ENCODE peak calls at places on chromosomes 2 and 18, in seven cellular contexts. E is neural progenitor cell, Q is tibial nerve, K is upper lobe of right lung, B is coronary artery, A is pancreas, S is hepatocyte. T is an unnamed sample.

GRCh38 chr2:196586511-196586991 is 53.0 kb upstream of the CCDC150 start:
- DNase-seq in B (no peak), E (no peak), Q (no peak), A (no peak), S (no peak), K (no peak), T (no peak)

GRCh38 chr2:186309901-186310300 is 176.2 kb upstream of the ZC3H15 start:
- DNase-seq in S (peak), K (no peak), B (no peak), E (no peak), A (no peak), Q (no peak), T (no peak)

GRCh38 chr2:165795011-165795410 is 964 bp upstream of the GALNT3 start:
- DNase-seq in K (no peak), A (no peak), Q (no peak), B (no peak), E (no peak), S (no peak), T (no peak)

GRCh38 chr18:30970201-30970816 is 72.2 kb downstream of the DSC3 start:
- DNase-seq in B (no peak), A (no peak), E (peak), S (peak), K (no peak), Q (no peak), T (no peak)

GRCh38 chr2:95374451-95374915 is 28.0 kb upstream of the FAHD2A start:
- DNase-seq in S (no peak), Q (peak), E (no peak), K (peak), A (no peak), B (peak), T (no peak)

GRCh38 chr2:195477996-195478382 is 179.0 kb upstream of the SLC39A10 start:
- DNase-seq in E (no peak), K (no peak), A (no peak), Q (no peak), B (no peak), S (no peak), T (no peak)

GRCh38 chr2:149928026-149928425 is 340.5 kb upstream of the MMADHC start:
- DNase-seq in S (no peak), E (no peak), A (no peak), K (no peak), B (no peak), Q (no peak), T (no peak)

GRCh38 chr2:205169453-205169852 is 512.8 kb upstream of the NRP2 start:
- DNase-seq in B (no peak), S (no peak), E (no peak), A (no peak), K (no peak), Q (no peak), T (no peak)

GRCh38 chr2:48204750-48205136 is 298.4 kb upstream of the FBXO11 start:
- DNase-seq in Q (no peak), S (no peak), B (no peak), E (no peak), A (no peak), K (no peak), T (no peak)

GRCh38 chr2:85308951-85309555 is 18.7 kb downstream of the TGOLN2 start:
- DNase-seq in E (no peak), K (peak), S (no peak), A (no peak), B (no peak), Q (no peak), T (peak)

GRCh38 chr2:18272148-18272494 is 288.3 kb downstream of the RDH14 start:
- DNase-seq in Q (no peak), S (no peak), B (no peak), A (peak), K (no peak), E (no peak), T (no peak)

GRCh38 chr2:227411320-227411989 is 23.7 kb upstream of the SCYGR1 start:
- DNase-seq in B (no peak), A (no peak), S (no peak), Q (no peak), E (no peak), K (no peak), T (no peak)

GRCh38 chr2:195559431-195559914 is 97.6 kb upstream of the SLC39A10 start:
- DNase-seq in E (no peak), Q (no peak), A (no peak), K (no peak), B (no peak), S (no peak), T (no peak)

GRCh38 chr18:63949068-63949737 is at the start of gene HMSD:
- DNase-seq in K (peak), E (peak), B (peak), A (peak), S (peak), Q (peak), T (peak)

GRCh38 chr18:29361843-29362242 is 1184.9 kb upstream of the CDH2 start:
- DNase-seq in K (no peak), S (peak), B (no peak), E (peak), A (no peak), Q (no peak), T (no peak)

GRCh38 chr2:53512071-53512841 is 255.3 kb upstream of the CHAC2 start:
- DNase-seq in K (no peak), S (no peak), E (no peak), Q (no peak), B (no peak), A (no peak), T (no peak)

GRCh38 chr2:41698787-41699422 is 348.9 kb upstream of the PKDCC start:
- DNase-seq in K (peak), E (peak), A (no peak), B (no peak), Q (no peak), S (peak), T (no peak)

GRCh38 chr2:86186431-86186830 is 8.8 kb downstream of the IMMT start:
- DNase-seq in A (no peak), E (no peak), B (no peak), K (no peak), S (no peak), Q (no peak), T (no peak)

GRCh38 chr2:88450925-88451575 is 1.4 kb downstream of the FOXI3 start:
- DNase-seq in B (no peak), Q (no peak), S (no peak), E (no peak), K (peak), A (no peak), T (no peak)

GRCh38 chr2:53397085-53397484 is 370.5 kb upstream of the CHAC2 start:
- DNase-seq in Q (no peak), B (no peak), K (no peak), A (no peak), E (no peak), S (no peak), T (no peak)

GRCh38 chr2:134668821-134669220 is 50.0 kb downstream of the TMEM163 start:
- DNase-seq in S (no peak), E (no peak), K (peak), Q (no peak), A (no peak), B (peak), T (no peak)

GRCh38 chr18:35005963-35006577 is 35.1 kb upstream of the MAPRE2 start:
- DNase-seq in E (peak), B (no peak), Q (no peak), S (peak), K (no peak), A (no peak), T (no peak)

DNA sequence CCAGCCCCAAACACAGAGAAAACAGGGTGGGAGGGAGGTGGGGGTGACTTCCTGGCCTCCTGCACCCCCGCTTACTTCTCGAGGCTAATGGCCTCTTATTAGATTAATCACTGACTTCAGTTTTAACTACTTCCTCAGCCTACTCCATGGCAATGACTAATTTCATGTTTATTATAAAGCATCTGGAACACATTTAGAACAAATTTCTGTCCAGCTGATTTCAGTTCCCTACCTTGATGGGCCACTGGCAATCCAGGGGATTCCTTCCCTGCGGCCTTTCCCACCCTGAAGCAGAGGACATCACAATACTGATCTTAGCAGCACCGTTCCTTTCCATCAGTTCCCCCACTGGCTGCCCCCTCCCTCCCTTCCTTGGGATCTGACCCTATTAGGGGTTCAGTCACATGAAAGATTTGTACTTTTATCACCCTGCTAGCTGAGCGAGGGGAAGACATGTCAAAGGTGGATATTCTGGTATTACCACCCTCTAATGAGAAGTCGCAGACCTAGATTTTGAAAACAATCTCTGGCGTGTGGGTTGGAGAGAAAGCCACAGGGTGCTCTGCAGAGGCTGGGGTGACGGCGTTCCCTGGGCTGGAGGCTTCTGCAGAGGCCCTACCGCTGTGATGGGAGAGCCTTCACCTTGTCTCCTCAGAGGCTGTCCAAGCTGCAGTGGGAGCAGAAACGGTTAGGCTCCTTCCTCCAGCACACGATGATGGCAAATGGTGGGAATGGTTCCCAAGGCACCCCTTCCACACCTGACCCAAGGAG is 67.7 kb downstream of the KIAA2012 start:
- DNase-seq in E (no peak), S (no peak), B (no peak), K (no peak), A (no peak), Q (no peak), T (no peak)
- H3K27ac ChIP-seq in E (no peak), S (no peak), B (no peak), K (no peak), A (no peak), Q (no peak), T (no peak)

DNA sequence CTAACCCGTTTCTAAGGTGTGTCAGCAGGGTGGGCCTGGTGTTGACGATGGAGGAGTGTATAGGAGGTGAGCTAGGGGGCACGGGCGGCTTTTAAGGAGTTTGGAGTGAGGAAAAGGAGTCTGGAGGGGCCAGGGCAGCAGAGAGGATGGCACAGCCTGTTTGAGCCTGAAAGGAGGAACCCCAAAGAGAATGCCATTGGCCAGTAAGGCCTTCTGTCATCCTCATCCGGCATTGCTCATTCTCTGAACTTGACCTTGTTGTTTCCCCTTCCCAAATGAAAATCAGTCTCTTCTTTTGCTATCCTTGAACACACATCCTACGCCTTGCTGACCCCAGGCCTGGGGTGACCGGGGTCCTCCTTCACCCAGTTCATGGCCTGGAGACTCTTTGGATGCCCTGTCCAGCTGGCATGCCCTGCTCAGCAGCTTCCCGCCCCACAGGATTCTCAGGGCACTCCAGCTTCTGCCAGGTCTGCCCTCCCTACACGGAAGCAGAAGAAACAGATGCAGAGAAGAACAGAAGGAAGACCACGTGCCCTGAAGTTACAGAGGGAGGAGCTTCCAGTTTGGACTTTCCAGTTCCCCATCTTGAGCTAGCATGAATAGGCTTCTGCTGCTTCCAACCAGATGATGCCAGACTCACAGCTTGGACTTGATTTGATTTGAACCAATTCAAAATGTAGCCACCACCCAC is 20.5 kb upstream of the KIF3C start:
- DNase-seq in K (no peak), B (no peak), S (no peak), E (no peak), A (no peak), Q (no peak), T (no peak)
- H3K27ac ChIP-seq in K (peak), B (no peak), S (no peak), E (no peak), A (peak), Q (peak), T (peak)

DNA sequence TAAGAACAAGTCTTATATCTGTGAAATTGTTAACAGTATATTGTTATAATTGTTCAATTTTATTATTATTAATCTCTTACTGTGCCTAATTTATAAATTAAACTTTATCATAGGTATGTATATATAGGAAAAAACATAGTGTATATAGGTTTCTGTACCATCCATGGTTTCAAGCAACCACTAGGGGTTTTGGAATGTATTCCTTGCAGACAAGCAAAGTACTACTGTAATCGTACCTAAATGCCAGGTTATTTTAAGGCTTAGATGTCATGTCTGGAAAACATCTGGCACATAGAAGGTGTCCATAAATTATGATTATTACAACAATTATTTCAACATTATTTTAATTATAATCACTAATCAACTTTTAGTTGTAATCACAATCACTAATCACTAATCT is 8.4 kb downstream of the ITSN2 start:
- DNase-seq in S (no peak), Q (no peak), E (no peak), K (no peak), A (no peak), B (no peak), T (no peak)
- H3K27ac ChIP-seq in S (no peak), Q (no peak), E (no peak), K (no peak), A (no peak), B (no peak), T (no peak)

DNA sequence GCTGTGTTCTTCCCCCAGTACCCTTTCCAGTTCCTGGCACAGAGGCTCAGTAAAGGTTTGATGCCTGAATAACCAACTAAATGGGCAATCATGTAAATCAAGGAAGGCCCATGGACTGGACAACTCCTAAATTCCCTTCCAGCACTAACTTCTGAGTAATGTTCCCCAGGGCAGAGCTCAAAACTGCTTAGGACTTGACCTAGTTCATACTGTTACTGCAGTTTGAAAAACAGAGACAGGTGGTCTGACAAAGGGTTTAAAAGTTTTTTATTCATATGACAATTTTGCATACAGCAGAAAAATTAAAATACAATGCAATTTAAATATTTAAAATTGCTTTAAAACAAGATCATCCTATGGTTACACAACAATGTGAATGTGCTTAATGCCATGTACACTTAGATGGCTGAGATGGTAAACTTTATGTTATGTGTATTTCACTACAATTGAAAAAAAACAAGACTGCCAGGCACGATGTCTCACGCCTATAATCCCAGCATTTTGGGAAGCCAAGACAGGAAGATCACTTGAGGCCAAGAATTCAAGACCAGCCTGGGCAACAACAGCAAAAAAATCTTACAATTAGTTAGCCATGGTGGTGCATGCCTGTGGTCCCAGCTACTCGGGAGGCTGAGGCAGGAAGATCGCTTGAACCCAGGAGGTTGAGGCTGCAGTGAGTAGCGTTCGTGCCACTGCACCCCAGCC is 26.3 kb downstream of the PCBP1 start:
- DNase-seq in Q (no peak), E (no peak), S (no peak), B (no peak), K (no peak), A (peak), T (no peak)
- H3K27ac ChIP-seq in Q (peak), E (no peak), S (peak), B (no peak), K (no peak), A (no peak), T (no peak)

GRCh38 chr2:218020281-218020680 is 17.5 kb upstream of the TNS1 start:
- DNase-seq in S (no peak), B (no peak), Q (no peak), E (no peak), A (peak), K (peak), T (no peak)

GRCh38 chr2:218021536-218022071 is 18.8 kb upstream of the TNS1 start:
- DNase-seq in Q (no peak), K (peak), E (no peak), S (no peak), B (peak), A (peak), T (no peak)

GRCh38 chr2:218019411-218020060 is 16.7 kb upstream of the TNS1 start:
- DNase-seq in Q (no peak), B (peak), A (peak), K (peak), E (no peak), S (no peak), T (no peak)

GRCh38 chr2:218022131-218022850 is 19.5 kb upstream of the TNS1 start:
- DNase-seq in A (peak), E (peak), S (no peak), Q (peak), K (peak), B (peak), T (no peak)

DNA sequence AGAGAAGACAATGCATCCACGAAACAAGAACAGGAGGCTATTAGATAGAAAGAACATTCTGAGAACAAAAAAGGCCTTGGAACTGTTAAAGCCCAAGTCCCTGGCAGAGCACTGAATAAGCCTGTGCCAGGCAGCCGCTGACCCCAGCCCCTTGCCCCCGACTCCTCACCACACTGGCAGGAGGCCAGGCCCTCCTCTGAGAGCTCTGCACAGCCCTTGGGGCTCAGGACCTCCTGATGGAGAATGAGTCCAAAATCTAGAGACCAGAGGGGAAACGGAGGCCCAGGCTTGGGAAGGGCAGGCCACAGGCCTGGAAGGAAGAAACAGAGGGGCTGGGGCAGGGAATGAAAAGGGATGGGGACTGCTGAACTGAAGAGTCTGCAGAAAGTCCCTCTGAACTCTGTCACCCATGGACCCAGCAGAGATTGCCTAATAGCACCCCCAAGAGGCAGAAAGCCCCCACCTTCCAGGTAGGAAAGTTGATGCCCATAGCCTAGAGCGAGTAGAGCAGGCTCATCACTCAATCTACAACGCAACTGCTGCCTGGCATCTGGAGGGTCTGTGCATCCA is 18.3 kb upstream of the TNS1 start:
- DNase-seq in Q (no peak), B (peak), S (no peak), A (peak), E (no peak), K (peak), T (no peak)
- H3K27ac ChIP-seq in Q (no peak), B (peak), S (no peak), A (no peak), E (no peak), K (no peak), T (no peak)

GRCh38 chr2:108787209-108787558 is 613 bp downstream of the CCDC138 start:
- DNase-seq in E (no peak), B (no peak), A (no peak), Q (no peak), S (no peak), K (no peak), T (no peak)
- H3K27ac ChIP-seq in E (no peak), B (peak), A (peak), Q (peak), S (peak), K (peak), T (peak)

GRCh38 chr2:68762665-68763064 is 28.1 kb downstream of the ARHGAP25 start:
- DNase-seq in K (no peak), B (no peak), Q (no peak), E (no peak), A (no peak), S (no peak), T (no peak)
- H3K27ac ChIP-seq in K (peak), B (no peak), Q (peak), E (no peak), A (no peak), S (peak), T (no peak)

DNA sequence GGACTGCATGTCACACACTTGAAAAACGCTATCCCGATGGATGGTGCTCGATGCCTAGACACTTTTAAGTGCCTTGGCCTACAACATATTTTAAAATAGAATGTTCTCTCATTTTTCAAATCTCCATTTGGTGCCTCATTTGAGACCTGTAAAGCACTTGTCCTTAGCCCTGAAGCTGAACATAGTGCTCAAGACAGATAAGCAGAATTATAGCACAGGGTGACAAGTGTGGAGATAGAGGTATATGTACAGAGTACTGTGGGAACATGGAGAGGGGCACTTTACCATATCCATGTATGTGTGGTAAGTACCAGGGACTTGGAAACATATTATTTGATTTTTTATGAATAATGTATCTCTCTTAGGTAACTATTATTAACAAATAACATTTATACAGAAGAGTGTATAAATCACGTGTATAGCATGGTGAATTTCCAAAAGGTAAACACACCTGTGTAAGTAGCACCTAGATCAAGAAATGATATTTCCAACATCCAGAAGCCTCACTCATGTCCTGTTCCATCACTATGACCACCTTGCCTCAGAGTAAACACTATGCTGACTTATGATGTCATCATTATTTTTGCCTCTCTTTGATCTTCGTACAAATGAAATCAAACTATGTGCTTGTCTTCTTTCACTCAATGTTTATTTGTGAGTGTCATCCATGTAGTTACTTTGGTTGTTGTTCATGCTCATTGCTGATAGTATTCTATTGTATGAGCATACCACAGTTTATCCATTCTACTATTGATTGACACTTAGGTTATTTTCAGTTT is 103.6 kb downstream of the BABAM2 start:
- DNase-seq in Q (no peak), E (no peak), B (no peak), A (no peak), K (no peak), S (no peak), T (no peak)
- H3K27ac ChIP-seq in Q (no peak), E (no peak), B (no peak), A (no peak), K (no peak), S (no peak), T (no peak)